ENCODE peak calls at places on chromosome 11, in nine cellular contexts. B, T, K, J, A, F, W, Y and M are unnamed samples.

GRCh38 chr11:130847517-130847916 is 68.8 kb downstream of the SNX19 start:
- DNase-seq in T (peak; percentile 87), K (no peak), W (no peak), A (peak; percentile 95), Y (no peak), B (no peak), F (no peak), J (no peak), M (no peak)

GRCh38 chr11:134126197-134126822 is 57.4 kb downstream of the JAM3 start:
- DNase-seq in A (peak; percentile 89), J (no peak), Y (no peak), T (peak; percentile 97), W (no peak), B (no peak), K (no peak), F (no peak), M (no peak)

GRCh38 chr11:21976210-21976609 is 216.7 kb upstream of the ANO5 start:
- DNase-seq in K (no peak), A (no peak), Y (no peak), J (no peak), B (no peak), W (no peak), T (no peak), F (no peak), M (no peak)

GRCh38 chr11:45319077-45319476 is 32.9 kb upstream of the SYT13 start:
- DNase-seq in W (no peak), T (no peak), Y (no peak), B (no peak), K (no peak), J (no peak), A (no peak), F (no peak), M (no peak)

GRCh38 chr11:15649371-15650104 is 534.8 kb downstream of the INSC start:
- DNase-seq in T (peak; percentile 39), K (no peak), W (no peak), B (no peak), J (no peak), A (no peak), Y (no peak), F (no peak), M (no peak)

GRCh38 chr11:9060700-9061111 is 30.7 kb downstream of the SCUBE2 start:
- DNase-seq in A (no peak), Y (no peak), K (no peak), F (peak; percentile 17), T (no peak), B (no peak), J (no peak), W (no peak), M (no peak)

GRCh38 chr11:35287491-35287890 is 131.9 kb downstream of the SLC1A2 start:
- DNase-seq in K (no peak), A (no peak), B (no peak), Y (no peak), W (no peak), F (no peak), J (no peak), T (no peak), M (no peak)

GRCh38 chr11:76469141-76469540 is 24.3 kb downstream of the EMSY start:
- DNase-seq in K (no peak), T (no peak), Y (no peak), A (no peak), B (no peak), W (no peak), F (peak; percentile 28), J (no peak), M (no peak)

GRCh38 chr11:35525501-35526175 is at the start of gene PAMR1:
- DNase-seq in T (peak; percentile 90), W (peak; percentile 67), J (peak; percentile 29), B (peak; percentile 33), K (peak; percentile 25), Y (peak; percentile 55), F (peak; percentile 74), A (peak; percentile 63), M (no peak)

GRCh38 chr11:58922475-58922874 is 16.8 kb upstream of the GLYATL1 start:
- DNase-seq in B (no peak), A (no peak), W (no peak), T (no peak), J (no peak), Y (no peak), K (no peak), F (no peak), M (no peak)

GRCh38 chr11:120564573-120565301 is 53.2 kb downstream of the GRIK4 start:
- DNase-seq in Y (peak; percentile 50), W (peak; percentile 71), B (no peak), K (peak; percentile 26), A (peak; percentile 68), T (peak; percentile 75), F (peak; percentile 57), J (no peak), M (no peak)

GRCh38 chr11:6300325-6300724 is 20.0 kb downstream of the CAVIN3 start:
- DNase-seq in K (no peak), B (no peak), J (no peak), Y (no peak), F (no peak), T (peak; percentile 16), W (no peak), A (no peak), M (no peak)

GRCh38 chr11:73426184-73426845 is 50.1 kb downstream of the RELT start:
- DNase-seq in B (no peak), A (peak; percentile 69), W (no peak), Y (no peak), T (peak; percentile 53), J (no peak), K (no peak), F (peak; percentile 53), M (no peak)

GRCh38 chr11:17221968-17222367 is 14.2 kb upstream of the PIK3C2A start:
- DNase-seq in W (no peak), J (no peak), B (no peak), K (no peak), Y (no peak), A (peak; percentile 82), F (no peak), T (peak; percentile 66), M (no peak)

DNA sequence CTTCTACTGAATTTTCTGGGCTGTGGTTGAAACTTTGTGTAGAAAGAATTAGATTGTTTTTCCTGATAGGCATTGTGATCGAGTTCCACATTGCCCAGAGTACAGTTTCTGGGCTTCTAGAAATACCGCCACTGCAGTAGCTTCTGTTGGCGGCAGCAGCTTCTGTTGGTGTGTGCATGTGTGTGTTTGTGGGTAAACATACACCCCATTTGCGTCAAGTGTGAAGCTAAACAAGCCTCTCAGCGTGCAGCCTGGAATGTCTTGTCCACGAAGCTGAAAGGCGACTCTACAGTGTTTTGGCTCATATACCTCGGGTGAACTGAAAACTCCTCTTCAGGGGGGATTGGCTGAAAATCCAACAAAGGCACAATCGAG is 112.0 kb upstream of the E2F8 start:
- DNase-seq in Y (no peak), F (no peak), J (no peak), K (no peak), A (no peak), W (no peak), B (no peak), T (no peak), M (no peak)
- H3K4me1 ChIP-seq in Y (peaks cover 4% of the 10 kb centered on the region), F (no peaks in the 10 kb centered on the region), J (no peaks in the 10 kb centered on the region), K (no peaks in the 10 kb centered on the region), A (no peaks in the 10 kb centered on the region), W (no peaks in the 10 kb centered on the region), B (no peaks in the 10 kb centered on the region), T (no peaks in the 10 kb centered on the region), M (peaks cover 12% of the 10 kb centered on the region)

DNA sequence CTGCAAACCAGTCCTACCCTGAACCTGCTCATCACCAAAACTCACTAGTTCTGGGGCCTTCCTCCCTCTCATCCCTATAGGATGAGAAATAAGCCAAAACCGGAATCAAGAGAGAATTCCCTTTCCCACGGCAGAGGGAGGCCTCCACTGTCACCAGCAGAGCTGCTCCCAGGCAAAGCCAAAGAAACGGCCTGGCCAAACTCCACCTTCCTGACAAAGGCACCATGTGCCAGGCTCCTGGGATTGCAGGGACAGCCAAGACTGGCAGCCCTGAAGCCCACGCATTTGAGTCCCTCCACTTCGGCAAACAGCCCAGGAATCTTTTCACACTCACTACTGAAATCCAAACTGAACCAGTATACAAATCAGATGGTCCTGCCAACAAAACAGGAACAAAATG is 6.2 kb downstream of the SMCO4 start:
- DNase-seq in J (no peak), W (peak; percentile 88), F (no peak), T (no peak), Y (peak; percentile 67), K (peak; percentile 52), B (peak; percentile 52), A (no peak), M (no peak)
- H3K27ac ChIP-seq in J (no peak overlapping the region), W (peak overlapping the region; percentile 79), F (peak overlapping the region; percentile 83), T (no peak overlapping the region), Y (peak overlapping the region; percentile 74), K (peak overlapping the region; percentile 65), B (peak overlapping the region; percentile 52), A (no peak overlapping the region), M (peak overlapping the region; percentile 82)

GRCh38 chr11:31808268-31808667 is 2.9 kb downstream of the PAX6 start:
- DNase-seq in W (no peak), A (no peak), B (no peak), Y (no peak), J (no peak), K (no peak), F (no peak), T (no peak), M (no peak)
- H3K4me1 ChIP-seq in W (peaks cover 69% of the 10 kb centered on the region), A (peaks cover 32% of the 10 kb centered on the region), B (peaks cover 51% of the 10 kb centered on the region), Y (peaks cover 62% of the 10 kb centered on the region), J (peaks cover 56% of the 10 kb centered on the region), K (peaks cover 48% of the 10 kb centered on the region), F (peaks cover 12% of the 10 kb centered on the region), T (no peaks in the 10 kb centered on the region), M (peaks cover 5% of the 10 kb centered on the region)

GRCh38 chr11:93194673-93195291 is 3.0 kb downstream of the SLC36A4 start:
- DNase-seq in J (no peak), W (no peak), T (no peak), F (no peak), Y (no peak), K (no peak), A (no peak), B (no peak), M (no peak)

GRCh38 chr11:93199616-93200015 is 1.8 kb upstream of the SLC36A4 start:
- DNase-seq in T (no peak), J (no peak), Y (no peak), A (no peak), F (no peak), W (no peak), B (no peak), K (no peak), M (no peak)

GRCh38 chr11:93197383-93198220 is at the start of gene SLC36A4:
- DNase-seq in A (peak; percentile 97), K (peak; percentile 82), B (peak; percentile 93), J (peak; percentile 93), W (peak; percentile 95), F (peak; percentile 93), Y (peak; percentile 86), T (peak; percentile 97), M (peak; percentile 94)

GRCh38 chr11:93198221-93198650 is 445 bp upstream of the SLC36A4 start:
- DNase-seq in K (no peak), T (peak; percentile 44), W (no peak), A (peak; percentile 20), Y (no peak), B (no peak), F (no peak), J (no peak), M (no peak)

DNA sequence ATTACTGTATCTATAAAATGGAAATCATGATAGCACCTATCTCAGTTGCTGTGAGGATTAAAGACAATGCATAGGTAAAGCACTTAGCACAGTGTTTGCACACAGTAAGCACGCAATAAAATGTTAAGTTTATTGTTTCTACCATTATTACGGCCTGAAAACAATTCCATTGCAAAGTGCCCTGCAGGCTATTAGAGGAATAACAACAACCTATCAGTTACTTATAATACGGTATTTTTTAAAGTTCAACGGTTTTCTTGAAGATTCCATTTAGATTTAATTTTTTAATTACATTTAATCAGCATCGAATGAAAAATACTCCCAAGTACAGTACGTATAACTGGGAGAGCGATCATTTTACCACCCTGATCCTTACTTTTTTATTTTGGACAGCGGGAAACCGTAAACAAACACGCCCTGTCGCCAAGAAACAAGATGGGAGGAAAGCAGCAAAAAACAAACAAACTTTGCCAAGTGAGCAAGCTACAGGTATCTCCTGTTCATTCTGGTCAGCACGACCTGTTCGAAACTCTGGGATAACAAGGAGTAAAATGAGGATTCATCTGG is 892 bp downstream of the SLC36A4 start:
- DNase-seq in A (no peak), K (no peak), Y (no peak), B (no peak), F (no peak), W (no peak), T (peak; percentile 22), J (no peak), M (no peak)
- H3K27ac ChIP-seq in A (peak overlapping the region; percentile 97), K (peak overlapping the region; percentile 87), Y (peak overlapping the region; percentile 93), B (peak overlapping the region; percentile 99), F (peak overlapping the region; percentile 96), W (peak overlapping the region; percentile 94), T (peak overlapping the region; percentile 85), J (peak overlapping the region; percentile 92), M (peak overlapping the region; percentile 97)